ENCODE peak calls at places on chromosomes 5 and 9, in four cellular contexts. One of them, this sample, is unnamed.

GRCh38 chr5:122351416-122352157 is 39.5 kb downstream of the SNCAIP start:
- DNase-seq in HepG2: no peak
- DNase-seq in SK-N-SH: peak
- DNase-seq in H1: no peak
- DNase-seq in this sample: no peak

GRCh38 chr5:69230181-69230580 is 4.5 kb upstream of the CDK7 start:
- DNase-seq in H1: no peak
- DNase-seq in HepG2: no peak
- DNase-seq in SK-N-SH: no peak
- DNase-seq in this sample: no peak

GRCh38 chr5:111530298-111530740 is 18.0 kb upstream of the STARD4 start:
- DNase-seq in HepG2: peak
- DNase-seq in H1: no peak
- DNase-seq in SK-N-SH: no peak
- DNase-seq in this sample: peak

GRCh38 chr9:91424403-91425176 is 958 bp upstream of the NFIL3 start:
- DNase-seq in HepG2: peak
- DNase-seq in SK-N-SH: peak
- DNase-seq in H1: no peak
- DNase-seq in this sample: no peak

GRCh38 chr5:36060516-36060885 is 6.2 kb downstream of the UGT3A2 start:
- DNase-seq in SK-N-SH: no peak
- DNase-seq in H1: no peak
- DNase-seq in HepG2: no peak
- DNase-seq in this sample: no peak

GRCh38 chr9:14347408-14348224 is 33.7 kb upstream of the NFIB start:
- DNase-seq in SK-N-SH: peak
- DNase-seq in HepG2: no peak
- DNase-seq in H1: no peak
- DNase-seq in this sample: no peak

GRCh38 chr9:26266111-26266791 is 588.0 kb upstream of the TUSC1 start:
- DNase-seq in SK-N-SH: no peak
- DNase-seq in HepG2: no peak
- DNase-seq in H1: no peak
- DNase-seq in this sample: no peak

GRCh38 chr5:6737043-6737941 is 24.1 kb downstream of the TENT4A start:
- DNase-seq in HepG2: no peak
- DNase-seq in H1: no peak
- DNase-seq in SK-N-SH: no peak
- DNase-seq in this sample: peak

GRCh38 chr9:17472126-17472525 is 106.7 kb upstream of the SH3GL2 start:
- DNase-seq in SK-N-SH: no peak
- DNase-seq in H1: no peak
- DNase-seq in HepG2: no peak
- DNase-seq in this sample: no peak

GRCh38 chr5:142486020-142486419 is 161.2 kb upstream of the SPRY4 start:
- DNase-seq in HepG2: no peak
- DNase-seq in H1: no peak
- DNase-seq in SK-N-SH: no peak
- DNase-seq in this sample: no peak

GRCh38 chr9:138010274-138010800 is 132.8 kb downstream of the CACNA1B start:
- DNase-seq in HepG2: no peak
- DNase-seq in H1: no peak
- DNase-seq in SK-N-SH: no peak
- DNase-seq in this sample: no peak

GRCh38 chr5:65812648-65813047 is 90.6 kb downstream of the NLN start:
- DNase-seq in HepG2: no peak
- DNase-seq in SK-N-SH: no peak
- DNase-seq in H1: no peak
- DNase-seq in this sample: no peak

GRCh38 chr5:56264417-56265025 is 31.4 kb upstream of the ANKRD55 start:
- DNase-seq in H1: peak
- DNase-seq in HepG2: peak
- DNase-seq in SK-N-SH: peak
- DNase-seq in this sample: no peak

GRCh38 chr9:81669011-81669739 is 20.2 kb downstream of the TLE1 start:
- DNase-seq in SK-N-SH: no peak
- DNase-seq in HepG2: no peak
- DNase-seq in H1: no peak
- DNase-seq in this sample: no peak

GRCh38 chr5:167765341-167765740 is 526.1 kb upstream of the WWC1 start:
- DNase-seq in HepG2: no peak
- DNase-seq in SK-N-SH: no peak
- DNase-seq in H1: no peak
- DNase-seq in this sample: no peak

GRCh38 chr9:87678650-87679355 is 47.1 kb upstream of the CTSL start:
- DNase-seq in H1: no peak
- DNase-seq in SK-N-SH: peak
- DNase-seq in HepG2: peak
- DNase-seq in this sample: no peak

GRCh38 chr5:61575103-61575502 is 243.0 kb downstream of the ZSWIM6 start:
- DNase-seq in H1: no peak
- DNase-seq in SK-N-SH: peak
- DNase-seq in HepG2: no peak
- DNase-seq in this sample: no peak

GRCh38 chr9:91241909-91242308 is 119.8 kb downstream of the AUH start:
- DNase-seq in H1: no peak
- DNase-seq in SK-N-SH: no peak
- DNase-seq in HepG2: no peak
- DNase-seq in this sample: no peak

GRCh38 chr5:79417495-79417894 is 96.4 kb downstream of the HOMER1 start:
- DNase-seq in HepG2: no peak
- DNase-seq in H1: no peak
- DNase-seq in SK-N-SH: no peak
- DNase-seq in this sample: no peak

GRCh38 chr5:140322751-140323731 is 20.1 kb upstream of the PFDN1 start:
- DNase-seq in H1: no peak
- DNase-seq in HepG2: peak
- DNase-seq in SK-N-SH: no peak
- DNase-seq in this sample: no peak

GRCh38 chr9:34169125-34169524 is 9.7 kb upstream of the UBAP1 start:
- DNase-seq in HepG2: no peak
- DNase-seq in SK-N-SH: no peak
- DNase-seq in H1: no peak
- DNase-seq in this sample: no peak

GRCh38 chr5:6832994-6833393 is 119.8 kb downstream of the TENT4A start:
- DNase-seq in H1: no peak
- DNase-seq in HepG2: no peak
- DNase-seq in SK-N-SH: no peak
- DNase-seq in this sample: no peak

GRCh38 chr5:181181650-181182565 is 23.1 kb downstream of the TRIM7 start:
- DNase-seq in SK-N-SH: peak
- DNase-seq in H1: no peak
- DNase-seq in HepG2: peak
- DNase-seq in this sample: no peak

GRCh38 chr5:57033503-57033902 is 81.6 kb upstream of the MIER3 start:
- DNase-seq in HepG2: no peak
- DNase-seq in SK-N-SH: no peak
- DNase-seq in H1: no peak
- DNase-seq in this sample: no peak

GRCh38 chr5:130138406-130139060 is 234.3 kb downstream of the CHSY3 start:
- DNase-seq in H1: no peak
- DNase-seq in HepG2: no peak
- DNase-seq in SK-N-SH: no peak
- DNase-seq in this sample: no peak

GRCh38 chr5:52657231-52657645 is 130.5 kb upstream of the ITGA1 start:
- DNase-seq in HepG2: peak
- DNase-seq in H1: no peak
- DNase-seq in SK-N-SH: peak
- DNase-seq in this sample: no peak

GRCh38 chr5:177539411-177539810 is 15.0 kb downstream of the FAM193B start:
- DNase-seq in HepG2: no peak
- DNase-seq in H1: no peak
- DNase-seq in SK-N-SH: no peak
- DNase-seq in this sample: no peak

GRCh38 chr5:177536386-177536785 is 18.0 kb downstream of the FAM193B start:
- DNase-seq in SK-N-SH: no peak
- DNase-seq in H1: no peak
- DNase-seq in HepG2: no peak
- DNase-seq in this sample: no peak

GRCh38 chr5:177540438-177540837 is 13.9 kb downstream of the FAM193B start:
- DNase-seq in SK-N-SH: no peak
- DNase-seq in HepG2: no peak
- DNase-seq in H1: no peak
- DNase-seq in this sample: no peak

GRCh38 chr5:177537389-177538361 is 16.7 kb downstream of the FAM193B start:
- DNase-seq in HepG2: no peak
- DNase-seq in H1: no peak
- DNase-seq in SK-N-SH: no peak
- DNase-seq in this sample: no peak

GRCh38 chr5:177538876-177539275 is 15.5 kb downstream of the FAM193B start:
- DNase-seq in HepG2: no peak
- DNase-seq in H1: no peak
- DNase-seq in SK-N-SH: no peak
- DNase-seq in this sample: no peak
- TF ChIP-seq TCF12 in HepG2: no peak
- TF ChIP-seq TCF12 in H1: no peak
- TF ChIP-seq TCF12 in SK-N-SH: no peak
- TF ChIP-seq TCF12 in this sample: no peak

GRCh38 chr9:131629827-131630205 is 84.5 kb downstream of the PRRT1B start:
- DNase-seq in H1: no peak
- DNase-seq in HepG2: no peak
- DNase-seq in SK-N-SH: no peak
- DNase-seq in this sample: no peak

GRCh38 chr9:131627846-131628820 is 82.8 kb downstream of the PRRT1B start:
- DNase-seq in HepG2: no peak
- DNase-seq in SK-N-SH: no peak
- DNase-seq in H1: no peak
- DNase-seq in this sample: no peak

GRCh38 chr9:131631254-131631653 is 85.9 kb downstream of the PRRT1B start:
- DNase-seq in HepG2: no peak
- DNase-seq in H1: no peak
- DNase-seq in SK-N-SH: no peak
- DNase-seq in this sample: no peak

GRCh38 chr9:131628821-131629197 is 83.5 kb downstream of the PRRT1B start:
- DNase-seq in SK-N-SH: no peak
- DNase-seq in H1: no peak
- DNase-seq in HepG2: no peak
- DNase-seq in this sample: no peak

DNA sequence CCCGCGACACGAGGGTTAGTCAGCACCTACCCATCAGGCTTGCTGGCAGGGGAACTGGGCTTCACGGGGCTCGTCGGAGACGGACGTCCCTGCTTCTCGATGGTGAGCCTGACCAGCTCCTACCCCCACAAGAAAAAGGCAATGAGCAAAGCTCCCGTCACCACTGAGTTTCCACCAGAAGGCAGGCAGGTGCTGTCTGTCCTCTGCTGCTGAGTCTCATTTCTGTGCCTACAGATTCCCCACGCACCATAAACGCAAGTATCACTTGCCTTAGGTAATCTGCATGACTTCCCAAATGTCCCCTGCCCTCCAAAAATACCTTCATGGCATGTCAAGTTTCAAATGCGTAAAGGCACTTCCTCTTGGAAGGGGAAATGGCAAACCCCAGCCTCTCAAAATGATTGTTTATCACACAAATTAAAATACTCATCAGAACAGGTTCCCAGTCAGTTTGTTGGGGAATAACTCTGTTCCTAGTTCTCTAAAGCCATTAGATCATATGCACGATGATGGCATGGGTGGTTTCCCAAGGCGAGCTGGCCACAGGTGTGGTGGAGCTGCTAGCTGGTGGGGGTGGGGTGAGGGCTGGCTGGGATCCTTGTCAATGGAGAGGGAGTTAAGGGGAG is 85.0 kb downstream of the PRRT1B start:
- DNase-seq in H1: no peak
- DNase-seq in HepG2: no peak
- DNase-seq in SK-N-SH: no peak
- DNase-seq in this sample: peak
- TF ChIP-seq TCF12 in H1: no peak
- TF ChIP-seq TCF12 in HepG2: no peak
- TF ChIP-seq TCF12 in SK-N-SH: no peak
- TF ChIP-seq TCF12 in this sample: peak

GRCh38 chr9:89078860-89079259 is 87.6 kb downstream of the S1PR3 start:
- DNase-seq in SK-N-SH: no peak
- DNase-seq in HepG2: no peak
- DNase-seq in H1: no peak
- DNase-seq in this sample: no peak
- TF ChIP-seq TCF12 in SK-N-SH: peak
- TF ChIP-seq TCF12 in HepG2: no peak
- TF ChIP-seq TCF12 in H1: no peak
- TF ChIP-seq TCF12 in this sample: no peak

GRCh38 chr5:32990593-32991415 is 279.7 kb downstream of the NPR3 start:
- DNase-seq in HepG2: no peak
- DNase-seq in SK-N-SH: no peak
- DNase-seq in H1: no peak
- DNase-seq in this sample: no peak
- TF ChIP-seq TCF12 in HepG2: no peak
- TF ChIP-seq TCF12 in SK-N-SH: no peak
- TF ChIP-seq TCF12 in H1: no peak
- TF ChIP-seq TCF12 in this sample: no peak

DNA sequence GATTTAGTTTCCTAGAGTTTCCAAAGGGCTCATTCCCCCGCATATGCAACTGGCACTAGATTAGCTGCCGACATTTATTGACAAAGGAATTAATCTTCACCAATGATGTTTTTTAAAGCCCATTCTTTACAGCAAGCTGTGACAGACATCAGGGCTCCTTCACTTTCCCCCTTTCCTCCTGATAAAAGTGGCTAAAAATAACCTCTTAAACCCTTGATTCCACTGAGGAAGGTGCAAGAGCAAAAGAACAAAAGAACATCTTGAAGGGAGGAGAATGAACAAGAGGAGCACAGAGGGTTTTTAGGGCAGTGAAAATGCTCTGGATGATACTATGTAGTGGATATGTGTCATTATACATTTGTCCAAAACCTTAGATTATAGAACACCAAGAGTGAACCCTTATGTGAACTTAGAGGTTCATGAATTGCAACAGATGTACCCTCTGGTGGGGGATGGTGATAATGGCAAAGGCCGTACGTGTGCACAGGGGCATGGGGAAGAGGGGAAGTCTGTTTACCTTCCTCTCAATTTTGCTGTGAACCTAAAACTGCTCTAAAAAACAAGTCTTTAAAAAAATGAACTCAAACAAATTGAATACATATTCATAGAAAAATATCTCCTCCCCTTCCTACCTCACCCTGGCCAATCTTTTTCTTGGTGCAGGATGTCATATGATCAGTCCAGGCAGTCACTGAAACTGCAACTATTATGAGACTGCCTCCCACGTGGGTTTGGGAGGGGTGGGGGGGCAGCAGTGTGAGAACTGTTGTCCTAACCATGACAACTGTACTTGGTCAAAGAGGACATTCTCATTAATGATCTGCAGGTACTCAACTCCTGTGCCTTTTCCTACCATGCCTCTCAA is 83.0 kb downstream of the MARCHF3 start:
- DNase-seq in SK-N-SH: no peak
- DNase-seq in HepG2: no peak
- DNase-seq in H1: no peak
- DNase-seq in this sample: no peak
- TF ChIP-seq TCF12 in SK-N-SH: no peak
- TF ChIP-seq TCF12 in HepG2: no peak
- TF ChIP-seq TCF12 in H1: no peak
- TF ChIP-seq TCF12 in this sample: no peak

This sample was measured in GM12878.